ENCODE peak calls at places on chromosomes 5 and 9, in four cellular contexts. Y is endodermal cell, X is PC-3, P is IMR-90. K is an unnamed sample. For H3K36me3 and H3K4me1, the result is how much of the 10 kb centered on the place peaks cover.

GRCh38 chr9:123187131-123187530 is 81.3 kb downstream of the STRBP start:
- DNase-seq in P (no peak), X (no peak), Y (no peak), K (no peak)

GRCh38 chr5:6399978-6400910 is 21.9 kb upstream of the MED10 start:
- DNase-seq in P (peak), X (peak), Y (peak), K (no peak)

GRCh38 chr5:34517249-34517648 is 138.9 kb upstream of the RAI14 start:
- DNase-seq in P (peak), Y (no peak), X (peak), K (no peak)

GRCh38 chr5:6649186-6649585 is 15.9 kb downstream of the SRD5A1 start:
- DNase-seq in Y (no peak), X (no peak), P (no peak), K (no peak)

GRCh38 chr9:125949247-125949646 is 202.1 kb downstream of the PBX3 start:
- DNase-seq in Y (no peak), X (peak), P (no peak), K (no peak)

GRCh38 chr5:143063175-143063970 is 293.2 kb downstream of the ARHGAP26 start:
- DNase-seq in X (peak), Y (no peak), P (peak), K (no peak)

GRCh38 chr5:39137391-39138181 is 63.4 kb upstream of the RICTOR start:
- DNase-seq in X (peak), P (no peak), Y (no peak), K (no peak)

GRCh38 chr5:74763504-74763903 is 3.4 kb downstream of the GFM2 start:
- DNase-seq in Y (no peak), X (peak), P (peak), K (no peak)

GRCh38 chr9:129958771-129959170 is 84.2 kb downstream of the FNBP1 start:
- DNase-seq in Y (no peak), X (no peak), P (no peak), K (no peak)

GRCh38 chr5:36403601-36404311 is 102.1 kb upstream of the RANBP3L start:
- DNase-seq in Y (no peak), P (peak), X (no peak), K (no peak)

GRCh38 chr5:36406023-36406422 is 104.3 kb upstream of the RANBP3L start:
- DNase-seq in X (no peak), Y (no peak), P (no peak), K (no peak)

GRCh38 chr5:36407396-36407795 is 105.7 kb upstream of the RANBP3L start:
- DNase-seq in P (no peak), X (no peak), Y (no peak), K (no peak)

GRCh38 chr5:36398137-36398536 is 96.4 kb upstream of the RANBP3L start:
- DNase-seq in X (peak), Y (no peak), P (peak), K (no peak)

GRCh38 chr5:36402512-36402906 is 100.8 kb upstream of the RANBP3L start:
- DNase-seq in P (no peak), Y (no peak), X (no peak), K (no peak)
- H3K27ac ChIP-seq in P (no peak), Y (no peak), X (no peak), K (no peak)

GRCh38 chr5:181235323-181235688 is 8.4 kb downstream of the RACK1 start:
- DNase-seq in Y (peak), X (no peak), P (no peak), K (no peak)
- H3K36me3 ChIP-seq in Y (half or more), X (half or more), P (half or more), K (half or more)

GRCh38 chr9:128946544-128946943 is 859 bp downstream of the DOLK start:
- DNase-seq in P (no peak), Y (no peak), X (no peak), K (no peak)
- H3K4me1 ChIP-seq in P (under half), Y (under half), X (under half), K (under half)

GRCh38 chr5:14464661-14465060 is 116.9 kb upstream of the OTULINL start:
- DNase-seq in Y (no peak), P (no peak), X (no peak), K (no peak)
- H3K27ac ChIP-seq in Y (no peak), P (peak), X (peak), K (no peak)

DNA sequence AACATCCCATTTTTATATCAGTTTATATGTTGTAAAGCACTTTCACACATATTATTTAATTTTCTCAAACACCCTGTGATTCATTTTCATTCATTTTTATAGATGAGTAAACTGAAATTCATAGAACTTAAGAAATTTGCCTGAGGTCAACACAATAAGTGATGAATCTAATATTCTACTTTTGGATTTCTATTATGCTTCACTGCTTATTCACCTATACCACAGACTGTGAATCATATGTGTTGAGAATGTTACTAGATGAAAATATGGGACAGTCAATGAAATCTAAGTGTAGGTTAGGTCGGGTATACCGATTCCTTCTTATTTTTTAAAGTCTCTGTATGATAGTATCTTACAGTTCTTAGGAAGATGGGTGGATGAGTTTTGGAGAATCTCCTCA is 24.8 kb downstream of the CDC37L1 start:
- DNase-seq in P (peak), X (peak), Y (no peak), K (no peak)
- H3K36me3 ChIP-seq in P (under half), X (under half), Y (half or more), K (under half)

GRCh38 chr5:141777711-141778110 is 95.7 kb upstream of the ARAP3 start:
- DNase-seq in Y (no peak), X (no peak), P (no peak), K (no peak)
- H3K4me1 ChIP-seq in Y (under half), X (under half), P (under half), K (under half)

GRCh38 chr5:79236970-79237734 is 1.2 kb downstream of the JMY start:
- DNase-seq in X (peak), Y (peak), P (peak), K (peak)

GRCh38 chr5:79240561-79240960 is 4.6 kb downstream of the JMY start:
- DNase-seq in P (no peak), Y (no peak), X (no peak), K (no peak)

GRCh38 chr5:79236364-79236969 is 536 bp downstream of the JMY start:
- DNase-seq in Y (peak), P (peak), X (peak), K (no peak)

GRCh38 chr5:79235578-79236363 is at the start of gene JMY:
- DNase-seq in Y (peak), P (peak), X (peak), K (peak)

DNA sequence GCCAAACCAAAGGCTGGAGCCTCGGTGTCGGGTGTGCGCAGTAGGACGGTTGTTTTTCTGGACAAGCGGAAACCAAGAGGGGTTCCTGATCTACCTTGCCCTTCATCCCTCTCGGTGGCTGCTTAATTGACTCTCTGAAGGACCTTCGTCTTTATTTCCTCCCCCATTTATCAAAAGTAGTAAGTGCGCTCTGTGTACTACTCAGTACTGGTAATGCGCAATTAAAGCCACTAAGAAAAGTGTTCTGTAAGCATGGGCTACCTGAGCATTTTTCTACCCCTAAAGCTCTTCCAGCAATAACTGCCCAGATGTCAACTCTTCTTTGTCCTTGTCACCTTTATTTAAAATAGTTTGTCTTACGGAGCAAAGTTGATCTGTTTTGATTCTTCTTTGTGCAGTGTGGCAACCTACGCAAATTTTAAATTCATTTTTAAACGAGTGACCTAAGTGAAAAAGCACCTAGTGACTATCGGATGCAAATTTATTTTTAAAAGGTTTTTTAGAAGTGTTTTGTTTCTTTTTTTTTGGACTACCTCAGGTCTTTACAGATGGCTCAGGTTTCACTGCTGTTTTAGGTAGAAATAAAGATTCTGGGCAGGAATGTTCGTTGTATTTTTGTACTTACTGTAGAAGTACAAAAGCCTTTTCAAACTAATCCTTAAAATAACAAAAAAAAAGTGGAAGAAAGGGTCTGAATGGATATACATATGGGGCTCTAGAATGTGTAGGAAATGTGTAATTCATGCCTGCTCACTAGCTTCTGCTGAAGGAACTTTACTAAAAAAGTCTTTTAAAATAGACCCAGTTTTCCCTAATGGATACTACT is 2.0 kb downstream of the JMY start:
- DNase-seq in Y (no peak), X (no peak), P (no peak), K (no peak)
- H3K27ac ChIP-seq in Y (no peak), X (peak), P (no peak), K (peak)

DNA sequence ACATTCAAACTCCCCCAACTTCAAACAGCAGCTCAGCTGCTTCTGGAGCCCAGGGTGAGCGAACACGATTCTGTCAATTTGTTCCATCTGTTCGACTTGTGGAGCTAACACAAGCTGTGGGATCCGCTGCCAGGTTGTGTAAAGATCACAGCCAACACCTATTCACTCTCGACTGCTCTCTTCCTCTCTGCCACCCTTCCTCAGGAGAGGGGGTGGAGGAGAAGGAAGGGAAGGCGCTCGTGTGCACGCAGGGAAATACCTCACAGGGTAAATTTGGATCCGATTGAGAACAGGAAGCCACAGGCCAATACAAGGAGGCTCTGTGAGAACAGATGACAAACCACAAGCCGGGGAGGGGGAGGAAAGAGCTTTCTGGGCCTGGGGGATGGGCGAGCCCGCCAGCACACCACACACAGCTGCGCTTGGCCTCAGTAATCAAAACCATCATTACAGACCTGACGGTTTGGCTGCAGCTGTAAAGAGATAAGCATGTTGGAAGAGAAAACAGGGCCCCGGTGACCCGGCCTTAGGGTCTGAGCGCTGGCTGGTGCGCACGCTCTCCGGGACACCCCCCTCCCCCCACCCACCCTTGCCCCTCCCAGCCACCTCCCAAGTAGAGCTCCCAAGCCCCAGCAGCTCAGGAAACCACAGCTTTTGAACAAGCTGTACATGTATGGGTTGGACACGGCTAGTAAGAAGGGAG is 54.2 kb downstream of the PTCH1 start:
- DNase-seq in P (peak), Y (peak), X (no peak), K (peak)
- H3K36me3 ChIP-seq in P (under half), Y (half or more), X (under half), K (under half)

GRCh38 chr5:40383719-40384651 is 295.7 kb upstream of the PTGER4 start:
- DNase-seq in X (peak), Y (no peak), P (peak), K (no peak)

GRCh38 chr5:40381676-40382363 is 297.9 kb upstream of the PTGER4 start:
- DNase-seq in P (peak), Y (no peak), X (peak), K (no peak)

GRCh38 chr5:40385544-40385943 is 294.2 kb upstream of the PTGER4 start:
- DNase-seq in X (peak), Y (peak), P (peak), K (no peak)

GRCh38 chr5:40386293-40386692 is 293.4 kb upstream of the PTGER4 start:
- DNase-seq in P (peak), Y (no peak), X (peak), K (no peak)

DNA sequence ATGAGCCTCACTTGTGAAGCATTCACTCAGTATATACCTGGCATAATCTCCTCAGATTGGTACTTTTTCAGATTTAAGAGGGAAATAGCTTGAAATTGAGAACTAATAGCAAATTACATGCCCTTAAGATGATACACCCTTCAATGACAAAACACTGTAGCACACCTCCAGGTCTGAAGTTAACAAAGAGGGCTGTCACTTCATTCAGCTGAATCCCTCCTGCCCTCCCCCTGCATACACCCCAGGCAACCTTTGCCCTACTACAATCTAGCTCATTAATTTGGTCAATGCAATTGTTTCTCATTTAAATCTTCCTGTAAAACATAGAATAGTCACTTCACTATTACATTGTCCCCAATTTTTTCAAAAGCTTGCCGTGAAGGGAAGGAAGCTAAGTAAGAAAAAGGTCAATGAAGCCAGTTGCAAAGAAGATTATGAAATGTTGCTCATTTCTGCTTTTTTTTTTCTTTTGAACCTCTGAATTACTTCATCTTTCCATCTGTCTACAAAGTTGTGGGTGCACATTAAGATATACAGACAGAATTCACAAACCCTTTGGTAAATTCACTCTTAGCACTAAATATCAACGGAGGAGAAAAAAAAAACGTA is 294.8 kb upstream of the PTGER4 start:
- DNase-seq in P (no peak), Y (no peak), X (peak), K (no peak)
- H3K4me1 ChIP-seq in P (under half), Y (under half), X (half or more), K (under half)

K was measured in CD8-positive, alpha-beta memory T cell.